ENCODE peak calls at places on chromosome 1, in seven cellular contexts. Y is cardiac fibroblast, I is AG04449, V is fibroblast of mammary gland, O is left ventricle myocardium inferior, N is epithelial cell of esophagus, R is IMR-90. S is an unnamed sample.
A peak's percentile ranks its signal among the peaks of the same experiment; 100 is the strongest.

GRCh38 chr1:24535021-24535424 is 20.9 kb upstream of the NCMAP start:
- DNase-seq in N (no peak), R (no peak), V (no peak), I (no peak), O (no peak), Y (no peak), S (no peak)

GRCh38 chr1:183635606-183636333 is at the start of gene ARPC5:
- DNase-seq in V (peak; percentile 96), O (peak; percentile 96), R (peak; percentile 98), N (peak; percentile 99), I (peak; percentile 87), Y (peak; percentile 99), S (peak; percentile 98)

GRCh38 chr1:204647114-204647804 is 38.3 kb downstream of the LRRN2 start:
- DNase-seq in Y (peak; percentile 83), I (no peak), N (peak; percentile 74), O (no peak), V (peak; percentile 73), R (peak; percentile 70), S (peak; percentile 69)

GRCh38 chr1:18769140-18769539 is 90.3 kb downstream of the TAS1R2 start:
- DNase-seq in I (no peak), N (no peak), R (no peak), V (no peak), O (no peak), Y (no peak), S (no peak)

GRCh38 chr1:83882906-83883305 is 116.0 kb downstream of the TTLL7 start:
- DNase-seq in V (peak; percentile 85), N (peak; percentile 79), I (no peak), Y (peak; percentile 93), O (no peak), R (peak; percentile 58), S (peak; percentile 66)

GRCh38 chr1:95086949-95087533 is 14.3 kb upstream of the ALG14 start:
- DNase-seq in I (peak; percentile 76), Y (peak; percentile 97), N (peak; percentile 55), O (no peak), V (peak; percentile 96), R (peak; percentile 92), S (peak; percentile 91)

GRCh38 chr1:109133815-109134214 is 19.9 kb downstream of the ELAPOR1 start:
- DNase-seq in Y (no peak), R (no peak), I (no peak), O (peak; percentile 69), V (peak; percentile 12), N (no peak), S (peak; percentile 5)

GRCh38 chr1:54716299-54717047 is 812 bp downstream of the TTC4 start:
- DNase-seq in V (peak; percentile 86), N (peak; percentile 77), I (peak; percentile 17), O (no peak), Y (peak; percentile 83), R (peak; percentile 81), S (peak; percentile 57)

GRCh38 chr1:168319691-168320090 is 39.0 kb downstream of the TBX19 start:
- DNase-seq in I (no peak), O (no peak), N (no peak), V (no peak), Y (no peak), R (no peak), S (no peak)

GRCh38 chr1:219354962-219355361 is 181.3 kb downstream of the LYPLAL1 start:
- DNase-seq in V (no peak), I (no peak), O (no peak), R (no peak), N (no peak), Y (no peak), S (no peak)

GRCh38 chr1:219358080-219358479 is 184.4 kb downstream of the LYPLAL1 start:
- DNase-seq in I (no peak), R (no peak), N (no peak), Y (no peak), O (no peak), V (no peak), S (no peak)

GRCh38 chr1:219350172-219350571 is 176.5 kb downstream of the LYPLAL1 start:
- DNase-seq in I (no peak), N (no peak), R (no peak), Y (no peak), V (no peak), O (no peak), S (no peak)

GRCh38 chr1:219350621-219351020 is 176.9 kb downstream of the LYPLAL1 start:
- DNase-seq in Y (no peak), R (no peak), I (no peak), O (no peak), N (no peak), V (peak; percentile 43), S (no peak)

GRCh38 chr1:219352961-219353651 is 179.4 kb downstream of the LYPLAL1 start:
- DNase-seq in V (no peak), Y (no peak), O (no peak), R (no peak), I (no peak), N (no peak), S (no peak)
- TF ChIP-seq CTCF in V (no peak), Y (no peak), O (no peak), R (no peak), I (no peak), N (no peak), S (no peak)

DNA sequence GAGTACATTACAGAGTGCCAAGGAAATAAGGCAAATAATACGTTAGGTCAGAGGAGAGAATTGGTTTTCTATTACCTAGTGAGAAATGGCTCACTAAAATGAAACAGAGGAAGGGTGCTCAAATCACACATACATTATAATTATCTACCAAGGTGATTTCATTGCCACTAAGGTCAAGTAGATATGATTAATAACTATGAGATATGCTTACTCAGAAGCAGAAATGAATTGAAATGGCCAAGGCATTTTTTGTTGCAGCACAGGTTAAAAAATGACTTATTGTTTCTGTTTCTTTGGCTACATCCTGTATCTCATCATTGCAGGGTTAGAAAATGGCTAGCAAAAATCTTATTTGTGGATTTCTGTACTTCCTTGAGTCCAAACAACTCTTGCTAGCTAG is 154.5 kb upstream of the GORAB start:
- DNase-seq in V (no peak), Y (no peak), O (no peak), N (no peak), I (no peak), R (no peak), S (no peak)
- H3K4me3 ChIP-seq in V (no peak overlapping the region), Y (no peak overlapping the region), O (no peak overlapping the region), N (no peak overlapping the region), I (no peak overlapping the region), R (no peak overlapping the region), S (no peak overlapping the region)

GRCh38 chr1:14538335-14538734 is 60.1 kb upstream of the KAZN start:
- DNase-seq in I (no peak), Y (no peak), V (no peak), R (no peak), O (no peak), N (no peak), S (no peak)
- TF ChIP-seq CTCF in I (peak; percentile 1), Y (no peak), V (peak; percentile 44), R (no peak), O (no peak), N (peak; percentile 27), S (peak; percentile 43)

GRCh38 chr1:165879946-165880345 is 52.5 kb downstream of the UCK2 start:
- DNase-seq in I (no peak), Y (no peak), N (no peak), V (no peak), O (no peak), R (no peak), S (no peak)
- H3K4me3 ChIP-seq in I (no peak overlapping the region), Y (no peak overlapping the region), N (no peak overlapping the region), V (no peak overlapping the region), O (no peak overlapping the region), R (no peak overlapping the region), S (no peak overlapping the region)

DNA sequence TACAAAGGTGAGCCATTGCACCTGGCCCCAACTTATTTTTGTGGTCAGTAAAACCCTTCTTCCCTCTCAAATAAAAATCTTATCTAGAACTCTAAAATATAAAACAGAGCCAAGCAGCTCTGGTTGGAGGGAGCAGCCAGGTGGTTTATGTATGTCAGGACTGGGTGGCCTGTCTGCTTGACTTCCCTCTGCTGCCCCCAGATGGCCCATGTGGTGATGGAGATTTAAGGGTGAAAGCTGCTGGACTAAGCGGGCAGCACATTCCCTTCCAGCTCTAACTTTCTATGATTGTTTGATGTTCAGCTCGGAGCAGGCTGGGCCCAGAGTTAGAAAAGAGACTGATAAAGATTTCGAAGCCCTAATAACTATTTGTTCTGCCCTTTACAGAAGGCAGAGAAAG is 11.9 kb upstream of the PAQR6 start:
- DNase-seq in R (no peak), Y (no peak), O (no peak), I (no peak), V (no peak), N (no peak), S (no peak)
- TF ChIP-seq CTCF in R (no peak), Y (no peak), O (no peak), I (no peak), V (no peak), N (no peak), S (no peak)

DNA sequence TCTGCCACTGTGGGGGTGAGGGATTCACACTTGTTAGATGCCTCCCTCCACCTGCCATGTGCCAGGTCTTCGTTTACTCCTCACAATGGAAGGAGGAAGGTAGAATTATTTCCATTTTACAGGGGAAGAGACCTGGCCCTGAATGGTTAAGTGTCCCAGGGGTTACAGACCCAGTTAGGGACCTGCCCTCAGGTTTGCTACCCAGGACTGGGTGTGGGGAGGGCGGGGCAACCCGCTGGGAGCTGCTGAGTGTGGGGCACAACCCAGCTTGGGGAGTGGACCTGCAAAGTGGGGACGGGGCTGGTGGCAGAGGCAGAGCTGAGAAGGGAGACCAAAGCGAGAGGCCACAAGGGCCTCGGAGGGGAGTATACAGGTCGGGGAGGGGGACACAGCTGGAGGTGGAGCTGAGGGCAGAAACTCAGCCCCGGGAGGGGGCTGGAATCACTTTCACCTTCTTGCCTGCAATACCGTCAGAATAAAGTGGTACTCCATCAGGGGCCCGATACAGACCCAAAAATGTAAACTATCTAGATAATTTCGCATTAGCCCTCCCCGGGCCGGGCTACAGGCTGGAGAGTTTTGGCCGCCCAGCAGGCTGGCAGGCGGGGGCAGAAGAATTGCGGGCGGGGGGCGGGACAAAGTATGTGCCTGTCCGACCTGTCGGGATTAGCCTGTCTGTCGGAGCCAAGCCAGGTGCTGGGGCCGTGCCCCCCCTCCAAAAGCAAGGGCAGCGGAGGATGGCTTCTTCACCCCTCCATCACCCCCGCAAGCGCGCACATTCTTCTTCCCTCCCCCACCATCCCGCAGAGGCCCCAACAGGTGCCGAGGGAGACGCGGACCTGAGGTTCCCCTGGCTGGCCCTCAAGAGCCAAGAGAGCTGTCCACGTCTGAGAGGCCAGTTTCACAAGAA is 1.4 kb downstream of the RSPO1 start:
- DNase-seq in N (no peak), I (no peak), R (no peak), Y (no peak), V (no peak), O (no peak), S (no peak)
- H3K4me3 ChIP-seq in N (no peak overlapping the region), I (no peak overlapping the region), R (no peak overlapping the region), Y (no peak overlapping the region), V (no peak overlapping the region), O (no peak overlapping the region), S (no peak overlapping the region)

DNA sequence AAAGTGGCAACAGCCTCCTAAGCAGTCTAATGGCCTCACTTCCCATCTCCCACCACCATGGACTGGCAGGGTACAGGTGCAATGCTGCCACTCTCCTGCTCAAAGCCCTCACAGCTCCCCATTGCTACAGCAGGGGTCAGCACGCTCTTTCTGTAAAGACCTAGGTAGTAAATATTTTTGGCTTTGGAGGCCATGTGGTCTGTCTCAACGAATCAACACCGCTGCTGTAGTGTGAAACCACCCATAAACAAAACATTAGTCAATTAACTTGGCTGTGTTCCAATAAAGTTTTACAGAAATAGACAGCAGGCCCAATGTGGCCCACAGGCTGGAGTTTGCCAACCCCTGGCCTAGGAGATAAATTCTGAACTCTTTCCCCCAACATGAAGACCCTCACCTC is 44.6 kb upstream of the TMEM125 start:
- DNase-seq in V (peak; percentile 62), R (no peak), Y (peak; percentile 72), O (no peak), N (peak; percentile 73), I (no peak), S (peak; percentile 22)
- TF ChIP-seq CTCF in V (peak; percentile 15), R (no peak), Y (peak; percentile 10), O (no peak), N (no peak), I (no peak), S (no peak)